ENCODE peak calls at places on chromosomes 12 and 14, in five cellular contexts. H is gastrocnemius medialis, F is stomach, R is mammary epithelial cell, O is adrenal gland. I is an unnamed sample.

GRCh38 chr14:104979758-104980591 is 1.8 kb upstream of the AHNAK2 start:
- DNase-seq in H (peak), F (peak), R (peak), O (peak), I (peak)

GRCh38 chr12:81253360-81253759 is 175.5 kb downstream of the ACSS3 start:
- DNase-seq in H (no peak), F (no peak), R (no peak), O (no peak), I (no peak)

GRCh38 chr12:117118838-117119591 is 19.8 kb upstream of the TESC start:
- DNase-seq in H (no peak), F (no peak), R (no peak), O (no peak), I (no peak)

GRCh38 chr12:46361667-46362034 is 10.9 kb downstream of the SLC38A2 start:
- DNase-seq in H (no peak), F (no peak), R (no peak), O (no peak), I (no peak)

GRCh38 chr14:105883066-105884005 is 357.0 kb downstream of the TMEM121 start:
- DNase-seq in H (peak), F (peak), R (no peak), O (peak), I (no peak)

GRCh38 chr12:132717011-132717410 is 6.4 kb downstream of the PGAM5 start:
- DNase-seq in H (no peak), F (no peak), R (no peak), O (no peak), I (no peak)

GRCh38 chr12:2691001-2691339 is 103.8 kb upstream of the FKBP4 start:
- DNase-seq in H (no peak), F (no peak), R (no peak), O (peak), I (no peak)

GRCh38 chr12:107736914-107737313 is 24.0 kb downstream of the PRDM4 start:
- DNase-seq in H (no peak), F (no peak), R (no peak), O (no peak), I (no peak)

GRCh38 chr14:72063761-72064282 is 131.6 kb downstream of the RGS6 start:
- DNase-seq in H (no peak), F (no peak), R (no peak), O (no peak), I (no peak)

GRCh38 chr12:84874125-84874824 is 38.3 kb downstream of the SLC6A15 start:
- DNase-seq in H (no peak), F (no peak), R (peak), O (no peak), I (peak)

GRCh38 chr12:132222096-132222807 is 78.0 kb downstream of the NOC4L start:
- DNase-seq in H (no peak), F (no peak), R (peak), O (no peak), I (peak)

GRCh38 chr12:97167598-97167997 is 260.5 kb downstream of the NEDD1 start:
- DNase-seq in H (no peak), F (no peak), R (peak), O (no peak), I (no peak)

GRCh38 chr12:93563807-93564538 is 8.5 kb upstream of the SOCS2 start:
- DNase-seq in H (no peak), F (peak), R (peak), O (peak), I (peak)

GRCh38 chr14:103517172-103517566 is 5.5 kb downstream of the CKB start:
- DNase-seq in H (no peak), F (no peak), R (no peak), O (no peak), I (no peak)

GRCh38 chr14:103518416-103519042 is 4.1 kb downstream of the CKB start:
- DNase-seq in H (peak), F (peak), R (peak), O (peak), I (peak)

GRCh38 chr14:103514596-103515421 is 7.8 kb downstream of the CKB start:
- DNase-seq in H (peak), F (no peak), R (no peak), O (no peak), I (no peak)

GRCh38 chr14:103517626-103518415 is 4.8 kb downstream of the CKB start:
- DNase-seq in H (no peak), F (peak), R (no peak), O (peak), I (no peak)

GRCh38 chr14:103516426-103517171 is 6.0 kb downstream of the CKB start:
- DNase-seq in H (no peak), F (no peak), R (no peak), O (no peak), I (no peak)
- H3K27ac ChIP-seq in H (no peak), F (no peak), R (no peak), O (no peak), I (peak)

GRCh38 chr12:89162704-89163261 is 189.5 kb downstream of the DUSP6 start:
- DNase-seq in H (peak), F (peak), R (peak), O (peak), I (peak)
- H3K27ac ChIP-seq in H (peak), F (no peak), R (peak), O (no peak), I (no peak)

GRCh38 chr14:89792489-89793366 is 161.8 kb downstream of the EFCAB11 start:
- DNase-seq in H (peak), F (no peak), R (no peak), O (peak), I (no peak)
- H3K27ac ChIP-seq in H (peak), F (no peak), R (no peak), O (no peak), I (no peak)

DNA sequence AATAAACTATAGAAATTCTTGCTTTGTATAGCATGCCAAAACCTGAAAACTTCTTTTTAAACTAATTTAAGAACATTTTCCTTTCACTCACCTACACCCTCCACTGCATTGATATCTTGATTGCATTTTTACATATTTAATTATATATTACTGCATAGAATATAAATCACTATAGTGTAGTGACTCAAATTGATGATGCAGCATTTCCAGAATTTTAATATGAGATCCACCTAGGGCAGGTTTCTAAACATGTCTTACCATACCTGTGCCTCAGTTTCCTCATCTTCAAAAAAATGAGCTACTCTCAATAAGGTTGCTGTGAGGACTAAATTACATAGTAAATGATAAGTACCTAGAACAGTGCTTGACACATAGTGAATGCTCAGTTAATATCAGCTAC is 881.5 kb downstream of the RPS29 start:
- DNase-seq in H (no peak), F (no peak), R (no peak), O (no peak), I (no peak)
- H3K27ac ChIP-seq in H (no peak), F (no peak), R (no peak), O (no peak), I (no peak)

GRCh38 chr12:11794311-11794710 is 144.8 kb downstream of the ETV6 start:
- DNase-seq in H (peak), F (no peak), R (no peak), O (no peak), I (no peak)
- H3K27ac ChIP-seq in H (peak), F (no peak), R (no peak), O (no peak), I (no peak)

GRCh38 chr12:12212769-12213168 is 54.1 kb downstream of the LRP6 start:
- DNase-seq in H (no peak), F (no peak), R (peak), O (no peak), I (peak)

GRCh38 chr12:12214635-12215131 is 52.2 kb downstream of the LRP6 start:
- DNase-seq in H (no peak), F (no peak), R (peak), O (no peak), I (peak)

GRCh38 chr12:12216349-12217017 is 50.4 kb downstream of the LRP6 start:
- DNase-seq in H (no peak), F (no peak), R (no peak), O (no peak), I (no peak)

GRCh38 chr12:12217018-12217359 is 49.9 kb downstream of the LRP6 start:
- DNase-seq in H (no peak), F (no peak), R (no peak), O (no peak), I (no peak)

GRCh38 chr12:12214201-12214600 is 52.6 kb downstream of the LRP6 start:
- DNase-seq in H (no peak), F (no peak), R (no peak), O (no peak), I (no peak)
- H3K27ac ChIP-seq in H (no peak), F (no peak), R (no peak), O (no peak), I (no peak)

DNA sequence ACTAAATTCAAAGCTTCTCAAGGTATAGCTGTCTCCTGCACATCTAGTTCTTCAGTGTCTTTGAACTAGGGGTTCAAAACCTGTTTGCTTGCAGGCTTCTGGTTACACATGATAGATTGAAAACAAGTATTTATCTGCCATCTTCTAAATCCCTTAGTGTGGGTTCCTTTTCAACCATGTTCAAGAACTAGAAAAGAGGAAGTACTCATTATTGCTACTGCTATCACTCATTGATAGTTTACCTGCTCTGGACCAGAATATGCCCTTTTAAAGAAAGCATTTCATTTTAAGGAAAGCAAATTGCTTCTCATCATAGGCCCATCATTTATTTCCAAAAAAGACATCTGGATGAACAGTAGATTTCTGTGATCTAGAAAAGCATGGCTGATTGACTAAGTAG is 37.1 kb upstream of the VSX2 start:
- DNase-seq in H (no peak), F (no peak), R (no peak), O (no peak), I (no peak)
- H3K27ac ChIP-seq in H (no peak), F (no peak), R (no peak), O (no peak), I (no peak)

GRCh38 chr12:22598141-22598762 is 26.7 kb upstream of the ETNK1 start:
- DNase-seq in H (no peak), F (no peak), R (no peak), O (no peak), I (no peak)
- H3K27ac ChIP-seq in H (no peak), F (no peak), R (no peak), O (no peak), I (no peak)

DNA sequence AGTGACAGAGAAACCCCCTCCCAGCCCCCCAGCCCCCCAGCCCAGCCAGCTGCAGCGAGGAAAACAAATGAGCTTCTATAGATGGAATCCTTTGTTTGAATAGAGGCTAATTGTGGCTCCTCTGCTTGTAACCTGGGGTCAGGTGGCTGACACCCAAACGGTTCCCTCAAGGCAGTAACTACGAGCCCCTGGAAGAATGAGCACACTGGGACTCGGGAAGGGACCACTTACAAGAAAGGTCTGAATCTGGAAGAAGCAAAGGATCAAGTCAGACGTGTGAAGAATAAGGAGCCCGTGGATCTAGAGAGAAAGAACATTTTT is 108.7 kb upstream of the FUT8 start:
- DNase-seq in H (no peak), F (no peak), R (no peak), O (no peak), I (no peak)
- H3K27ac ChIP-seq in H (no peak), F (no peak), R (no peak), O (no peak), I (no peak)

GRCh38 chr12:9332564-9332963 is 124.4 kb upstream of the PZP start:
- DNase-seq in H (no peak), F (no peak), R (no peak), O (no peak), I (no peak)
- H3K27ac ChIP-seq in H (no peak), F (no peak), R (no peak), O (no peak), I (no peak)